ENCODE peak calls at places on chromosomes 5 and 9, in nine cellular contexts. C, W, P, J, O, L, F, Y and H are unnamed samples.
A peak's percentile ranks its signal among the peaks of the same experiment; 100 is the strongest.

GRCh38 chr5:80141681-80142080 is 106.5 kb downstream of the THBS4 start:
- DNase-seq in J (no peak), F (no peak), W (no peak), C (no peak), Y (no peak), O (no peak), L (no peak), P (no peak), H (no peak)

GRCh38 chr5:11602298-11602697 is 301.9 kb downstream of the CTNND2 start:
- DNase-seq in J (peak; percentile 89), F (no peak), L (no peak), Y (no peak), O (no peak), C (no peak), W (no peak), P (no peak), H (no peak)

GRCh38 chr5:139579-140442 is 47.8 kb downstream of the PLEKHG4B start:
- DNase-seq in C (no peak), Y (no peak), J (no peak), P (no peak), F (no peak), L (no peak), O (no peak), W (no peak), H (no peak)

GRCh38 chr5:113020461-113021273 is 44.1 kb downstream of the DCP2 start:
- DNase-seq in F (peak; percentile 30), Y (no peak), J (no peak), P (no peak), L (peak; percentile 79), W (no peak), O (no peak), C (no peak), H (peak; percentile 66)

GRCh38 chr5:14112998-14113652 is 30.0 kb upstream of the TRIO start:
- DNase-seq in O (no peak), L (no peak), P (no peak), C (no peak), J (no peak), W (no peak), Y (no peak), F (no peak), H (no peak)

GRCh38 chr5:170573119-170573518 is 69.3 kb downstream of the KCNIP1 start:
- DNase-seq in J (no peak), P (no peak), O (no peak), W (peak; percentile 31), C (no peak), F (no peak), Y (no peak), L (no peak), H (no peak)

GRCh38 chr5:76303917-76304316 is 99.2 kb upstream of the IQGAP2 start:
- DNase-seq in P (peak; percentile 35), J (no peak), O (no peak), W (peak; percentile 43), C (no peak), F (no peak), Y (peak; percentile 13), L (peak; percentile 87), H (peak; percentile 73)

GRCh38 chr9:89000973-89001916 is 10.0 kb downstream of the S1PR3 start:
- DNase-seq in O (peak; percentile 85), J (peak; percentile 73), F (peak; percentile 84), Y (peak; percentile 54), P (peak; percentile 84), L (no peak), W (peak; percentile 90), C (peak; percentile 60), H (peak; percentile 86)